ENCODE peak calls at places on chromosomes 16 and 17, in six cellular contexts. J is effector memory CD4-positive, alpha-beta T cell; S is AG10803; A is ascending aorta; U is upper lobe of right lung; Z is CD8-positive, alpha-beta T cell. D is an unnamed sample.

GRCh38 chr16:5582529-5582928 is 484.9 kb upstream of the EEF2KMT start:
- DNase-seq in J (no peak), S (no peak), A (no peak), U (no peak), Z (no peak), D (no peak)

GRCh38 chr16:88569614-88569984 is 604 bp upstream of the ZC3H18 start:
- DNase-seq in J (no peak), S (no peak), A (no peak), U (peak), Z (no peak), D (no peak)

GRCh38 chr16:13936596-13937081 is 16.7 kb downstream of the ERCC4 start:
- DNase-seq in J (no peak), S (peak), A (no peak), U (no peak), Z (no peak), D (peak)

GRCh38 chr17:32936894-32937500 is 9.0 kb downstream of the TMEM98 start:
- DNase-seq in J (peak), S (peak), A (no peak), U (peak), Z (peak), D (peak)

GRCh38 chr16:70650216-70650615 is 3.9 kb downstream of the IL34 start:
- DNase-seq in J (no peak), S (no peak), A (no peak), U (peak), Z (no peak), D (no peak)

GRCh38 chr16:81539009-81539820 is 94.6 kb downstream of the CMIP start:
- DNase-seq in J (no peak), S (peak), A (no peak), U (no peak), Z (no peak), D (no peak)

GRCh38 chr16:68257251-68257905 is 6.9 kb upstream of the SLC7A6 start:
- DNase-seq in J (no peak), S (peak), A (no peak), U (no peak), Z (no peak), D (no peak)

GRCh38 chr17:32020943-32021617 is 13.9 kb downstream of the LRRC37B start:
- DNase-seq in J (no peak), S (peak), A (no peak), U (no peak), Z (no peak), D (no peak)

GRCh38 chr17:13476722-13477121 is 125.0 kb downstream of the HS3ST3A1 start:
- DNase-seq in J (no peak), S (peak), A (no peak), U (no peak), Z (no peak), D (no peak)

GRCh38 chr17:68054296-68054900 is 18.9 kb downstream of the KPNA2 start:
- DNase-seq in J (no peak), S (peak), A (no peak), U (no peak), Z (no peak), D (peak)

GRCh38 chr17:55817273-55817709 is 66.4 kb downstream of the PCTP start:
- DNase-seq in J (no peak), S (no peak), A (no peak), U (no peak), Z (no peak), D (no peak)

GRCh38 chr17:29159286-29159860 is 20.8 kb downstream of the MYO18A start:
- DNase-seq in J (no peak), S (no peak), A (no peak), U (no peak), Z (no peak), D (no peak)

GRCh38 chr16:35751191-35751941 is 2292.0 kb downstream of the TP53TG3F start:
- DNase-seq in J (no peak), S (no peak), A (no peak), U (no peak), Z (no peak), D (peak)

GRCh38 chr16:78183437-78183836 is 84.0 kb downstream of the WWOX start:
- DNase-seq in J (no peak), S (no peak), A (no peak), U (no peak), Z (no peak), D (no peak)

GRCh38 chr16:67842509-67843342 is 606 bp downstream of the THAP11 start:
- DNase-seq in J (peak), S (peak), A (no peak), U (peak), Z (peak), D (peak)

GRCh38 chr16:54432481-54433229 is 146.1 kb upstream of the IRX3 start:
- DNase-seq in J (no peak), S (no peak), A (no peak), U (no peak), Z (no peak), D (no peak)

GRCh38 chr17:19381361-19381740 is 3.1 kb downstream of the MAPK7 start:
- DNase-seq in J (no peak), S (no peak), A (no peak), U (peak), Z (no peak), D (no peak)

GRCh38 chr17:67137860-67138259 is 93.5 kb downstream of the CACNG1 start:
- DNase-seq in J (no peak), S (no peak), A (no peak), U (no peak), Z (no peak), D (no peak)

GRCh38 chr17:21524211-21524591 is 148.0 kb downstream of the KCNJ12 start:
- DNase-seq in J (no peak), S (no peak), A (no peak), U (no peak), Z (no peak), D (no peak)

GRCh38 chr16:57620316-57621231 is 7.9 kb upstream of the ADGRG1 start:
- DNase-seq in J (no peak), S (no peak), A (no peak), U (peak), Z (no peak), D (peak)

GRCh38 chr17:45411348-45412105 is 21.1 kb downstream of the ARHGAP27 start:
- DNase-seq in J (no peak), S (no peak), A (no peak), U (no peak), Z (no peak), D (peak)

GRCh38 chr16:88897696-88898425 is 31.4 kb upstream of the PABPN1L start:
- DNase-seq in J (no peak), S (no peak), A (no peak), U (no peak), Z (no peak), D (no peak)

GRCh38 chr16:79171504-79172240 is 428.9 kb downstream of the MAF start:
- DNase-seq in J (no peak), S (no peak), A (no peak), U (no peak), Z (no peak), D (no peak)

GRCh38 chr16:4487955-4488481 is 11.8 kb downstream of the HMOX2 start:
- DNase-seq in J (no peak), S (peak), A (no peak), U (no peak), Z (no peak), D (no peak)

GRCh38 chr16:383326-384020 is 1.7 kb upstream of the PGAP6 start:
- DNase-seq in J (peak), S (no peak), A (no peak), U (no peak), Z (peak), D (no peak)

GRCh38 chr17:64502809-64503208 is 3.3 kb downstream of the DDX5 start:
- DNase-seq in J (no peak), S (peak), A (no peak), U (no peak), Z (no peak), D (no peak)

GRCh38 chr16:50611332-50611934 is 63.2 kb downstream of the NKD1 start:
- DNase-seq in J (no peak), S (peak), A (no peak), U (no peak), Z (no peak), D (no peak)

GRCh38 chr16:65845466-65846209 is 520.9 kb upstream of the CDH5 start:
- DNase-seq in J (no peak), S (peak), A (no peak), U (no peak), Z (no peak), D (no peak)

GRCh38 chr17:35028531-35029262 is 34.8 kb downstream of the RFFL start:
- DNase-seq in J (no peak), S (no peak), A (no peak), U (no peak), Z (no peak), D (no peak)

GRCh38 chr17:50297407-50297865 is 23.2 kb downstream of the TMEM92 start:
- DNase-seq in J (peak), S (peak), A (peak), U (peak), Z (peak), D (peak)

GRCh38 chr17:43578699-43579569 is 32.8 kb upstream of the ETV4 start:
- DNase-seq in J (peak), S (peak), A (no peak), U (no peak), Z (no peak), D (no peak)

GRCh38 chr17:39225974-39226683 is 384 bp upstream of the STAC2 start:
- DNase-seq in J (peak), S (no peak), A (peak), U (no peak), Z (peak), D (no peak)

GRCh38 chr17:72120878-72121163 is at the start of gene SOX9:
- DNase-seq in J (no peak), S (peak), A (no peak), U (peak), Z (no peak), D (peak)

GRCh38 chr17:55843785-55844184 is 92.9 kb downstream of the PCTP start:
- DNase-seq in J (no peak), S (no peak), A (no peak), U (no peak), Z (no peak), D (no peak)

GRCh38 chr16:14365200-14365851 is 264.7 kb downstream of the PARN start:
- DNase-seq in J (no peak), S (peak), A (no peak), U (no peak), Z (no peak), D (no peak)

GRCh38 chr16:3171181-3171854 is 16.7 kb upstream of the OR1F1 start:
- DNase-seq in J (peak), S (no peak), A (no peak), U (no peak), Z (peak), D (no peak)

GRCh38 chr16:3173892-3174617 is 13.9 kb upstream of the OR1F1 start:
- DNase-seq in J (no peak), S (no peak), A (no peak), U (no peak), Z (no peak), D (no peak)

GRCh38 chr16:3174618-3175148 is 13.3 kb upstream of the OR1F1 start:
- DNase-seq in J (no peak), S (no peak), A (no peak), U (no peak), Z (no peak), D (no peak)

GRCh38 chr16:3171855-3172593 is 16.0 kb upstream of the OR1F1 start:
- DNase-seq in J (no peak), S (peak), A (no peak), U (no peak), Z (no peak), D (no peak)

DNA sequence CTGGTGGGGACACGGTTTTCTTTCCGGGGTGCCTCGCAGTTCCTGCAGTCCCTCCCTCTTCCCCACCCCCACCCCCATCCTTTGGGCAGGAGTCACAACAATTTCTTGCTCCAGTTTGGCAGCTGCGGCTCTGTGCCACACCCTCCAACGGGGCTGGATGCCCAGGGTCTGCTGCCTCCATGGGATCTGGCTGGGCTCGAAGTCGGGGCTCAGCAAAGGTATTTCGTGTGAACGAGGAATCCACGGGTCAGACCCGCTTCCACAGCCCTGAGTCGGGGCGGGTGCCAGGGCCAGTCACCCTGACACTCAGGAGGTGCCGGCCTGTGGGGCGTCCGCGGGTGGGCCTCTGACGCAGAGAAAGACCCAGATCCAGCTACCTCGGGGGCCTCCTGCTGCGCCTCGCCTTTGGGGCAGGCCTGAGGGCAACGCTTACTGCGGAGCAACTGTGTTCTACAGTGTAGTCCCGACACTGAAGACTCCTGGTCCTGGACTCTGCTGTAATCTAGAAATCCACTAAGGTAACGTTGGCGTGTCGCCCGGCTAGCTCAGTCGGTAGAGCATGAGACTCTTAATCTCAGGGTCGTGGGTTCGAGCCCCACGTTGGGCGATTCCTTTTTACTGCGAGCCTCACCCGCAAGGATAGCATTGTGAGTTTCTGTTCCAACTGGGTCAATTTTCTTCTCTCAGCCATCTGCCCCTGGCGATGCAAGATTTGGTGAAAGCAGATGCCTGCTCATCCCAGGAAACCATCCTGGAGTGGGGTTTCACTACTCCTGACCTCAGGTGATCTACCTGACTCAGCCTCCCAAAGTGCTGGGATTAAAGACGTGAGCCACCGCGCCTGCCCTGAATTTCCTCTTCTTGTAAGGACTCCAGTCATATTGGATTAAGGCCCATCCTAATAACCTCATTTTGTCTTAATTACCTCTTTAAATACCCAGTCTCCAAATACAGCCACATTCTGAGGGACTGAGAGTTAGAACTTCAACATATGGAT is 12.5 kb upstream of the OR1F1 start:
- DNase-seq in J (no peak), S (no peak), A (no peak), U (no peak), Z (no peak), D (no peak)
- H3K4me3 ChIP-seq in J (no peak), S (no peak), A (no peak), U (no peak), Z (no peak), D (no peak)

DNA sequence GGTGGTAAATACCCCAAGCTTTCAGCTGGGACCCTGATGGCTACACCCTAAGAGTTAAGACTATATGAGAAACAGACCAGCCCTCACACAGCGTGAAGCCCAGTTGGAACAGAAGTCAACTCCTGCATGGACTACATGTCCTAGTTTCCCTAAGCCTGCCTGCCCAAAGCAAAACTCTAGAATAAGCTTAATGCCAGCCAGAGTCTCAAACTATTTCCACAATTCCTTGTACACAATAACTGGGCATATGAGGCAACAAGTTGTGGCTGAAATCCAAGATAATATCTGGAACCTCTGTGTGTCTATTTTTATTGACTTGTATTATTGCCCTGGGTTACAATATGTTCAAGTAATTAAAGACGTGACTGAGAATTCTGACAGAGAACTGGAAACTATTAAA is 19.4 kb downstream of the MYH10 start:
- DNase-seq in J (no peak), S (peak), A (no peak), U (no peak), Z (no peak), D (no peak)
- H3K4me3 ChIP-seq in J (no peak), S (peak), A (peak), U (no peak), Z (no peak), D (no peak)

GRCh38 chr17:62014526-62014925 is 50.6 kb downstream of the MED13 start:
- DNase-seq in J (no peak), S (peak), A (no peak), U (no peak), Z (no peak), D (no peak)
- H3K4me3 ChIP-seq in J (no peak), S (no peak), A (no peak), U (no peak), Z (no peak), D (no peak)

DNA sequence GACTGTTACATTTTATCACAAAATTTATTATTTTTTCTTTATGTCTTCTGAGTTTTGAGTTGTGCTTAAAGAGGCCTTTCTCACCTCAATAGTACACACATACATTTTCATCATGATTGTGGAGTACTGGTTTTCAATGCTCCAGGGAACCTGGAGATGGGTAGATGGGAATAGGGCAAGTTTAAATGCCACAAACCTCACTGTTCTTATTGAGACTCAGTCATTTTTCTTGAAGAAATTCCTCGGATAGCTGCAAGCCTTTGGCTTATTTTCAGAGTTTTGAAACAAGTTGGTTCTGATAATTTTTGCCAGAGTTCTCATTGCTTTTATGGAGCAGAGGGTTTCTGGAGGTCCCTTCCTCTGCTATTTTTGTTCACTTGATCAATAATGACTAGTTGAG is 34.9 kb downstream of the EFCAB13 start:
- DNase-seq in J (no peak), S (no peak), A (no peak), U (no peak), Z (no peak), D (no peak)
- H3K4me3 ChIP-seq in J (no peak), S (no peak), A (no peak), U (no peak), Z (no peak), D (no peak)

GRCh38 chr17:41521574-41522261 is 3.0 kb upstream of the KRT15 start:
- DNase-seq in J (no peak), S (peak), A (no peak), U (peak), Z (no peak), D (peak)
- H3K4me3 ChIP-seq in J (no peak), S (no peak), A (no peak), U (no peak), Z (no peak), D (no peak)

GRCh38 chr16:1534021-1535020 is 855 bp downstream of the TMEM204 start:
- DNase-seq in J (no peak), S (peak), A (no peak), U (no peak), Z (peak), D (no peak)
- H3K4me3 ChIP-seq in J (peak), S (peak), A (peak), U (peak), Z (peak), D (peak)

DNA sequence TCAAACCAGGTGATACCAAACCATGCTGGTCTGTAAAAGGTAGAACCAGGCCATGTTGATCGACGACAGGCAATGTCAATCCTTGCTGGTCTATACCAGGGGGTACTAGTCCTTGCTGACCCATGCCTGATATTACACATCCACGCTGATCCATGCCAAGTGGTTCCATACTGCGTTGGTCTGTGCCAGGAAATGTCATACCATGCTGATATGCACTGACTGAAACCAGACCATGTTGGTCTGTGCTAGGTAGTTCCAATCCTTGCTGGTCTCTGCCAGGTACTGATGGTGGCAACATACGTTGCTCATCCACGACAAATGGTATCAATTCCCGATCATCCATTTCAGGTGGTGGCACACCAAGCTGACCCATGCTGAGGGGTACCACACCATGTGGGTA is 15.0 kb downstream of the QRICH2 start:
- DNase-seq in J (no peak), S (no peak), A (no peak), U (no peak), Z (no peak), D (no peak)
- H3K4me3 ChIP-seq in J (no peak), S (no peak), A (no peak), U (no peak), Z (no peak), D (no peak)